ENCODE peak calls at places on chromosomes 5 and 9, in ten cellular contexts. G is GM06990, Z is HFFc6, V is GM13977, H is progenitor cell of endocrine pancreas, C is natural killer cell, D is AG04449, N is choroid plexus epithelial cell, P is mesothelial cell of epicardium, B is psoas muscle. L is an unnamed sample.

GRCh38 chr5:123371575-123372179 is 51.5 kb downstream of the CEP120 start:
- DNase-seq in H (no peak), C (peak; percentile 21), D (no peak), Z (peak; percentile 21), V (no peak), B (peak; percentile 51), N (peak; percentile 26), P (peak; percentile 18), G (no peak), L (peak; percentile 72)

GRCh38 chr5:145981612-145982571 is 45.5 kb downstream of the SH3RF2 start:
- DNase-seq in Z (no peak), C (no peak), V (no peak), N (no peak), H (no peak), P (no peak), B (no peak), G (no peak), D (no peak), L (no peak)

GRCh38 chr5:150599917-150600511 is 40.4 kb upstream of the SYNPO start:
- DNase-seq in Z (peak; percentile 35), H (no peak), B (peak; percentile 76), D (no peak), N (peak; percentile 79), V (no peak), P (peak; percentile 85), G (no peak), C (no peak), L (peak; percentile 94)

GRCh38 chr5:137923856-137924255 is 34.6 kb downstream of the PKD2L2 start:
- DNase-seq in D (no peak), C (no peak), Z (no peak), B (no peak), H (no peak), N (peak; percentile 44), G (no peak), V (no peak), P (no peak), L (no peak)

GRCh38 chr9:131395027-131395744 is 1.3 kb downstream of the PRRC2B start:
- DNase-seq in B (no peak), N (peak; percentile 31), Z (peak; percentile 24), H (no peak), V (peak; percentile 83), G (peak; percentile 68), C (peak; percentile 56), P (no peak), D (no peak), L (peak; percentile 70)

GRCh38 chr5:72817076-72817476 is 615 bp downstream of the TNPO1 start:
- DNase-seq in Z (peak; percentile 29), D (no peak), N (peak; percentile 63), H (no peak), B (peak; percentile 49), G (no peak), V (peak; percentile 64), P (peak; percentile 22), C (no peak), L (peak; percentile 55)

GRCh38 chr9:4490705-4491620 is 695 bp downstream of the SLC1A1 start:
- DNase-seq in B (peak; percentile 22), Z (no peak), C (no peak), G (peak; percentile 31), P (no peak), H (peak; percentile 12), D (no peak), V (peak; percentile 39), N (peak; percentile 8), L (no peak)

GRCh38 chr5:129377504-129377903 is 82.6 kb upstream of the ADAMTS19 start:
- DNase-seq in D (no peak), V (no peak), H (no peak), N (no peak), C (no peak), Z (no peak), P (no peak), B (no peak), G (no peak), L (peak; percentile 27)

GRCh38 chr5:107817436-107817835 is 146.7 kb upstream of the EFNA5 start:
- DNase-seq in C (no peak), H (no peak), B (no peak), G (no peak), P (no peak), D (no peak), Z (no peak), N (no peak), V (no peak), L (no peak)

GRCh38 chr5:41796061-41796460 is 74.2 kb downstream of the OXCT1 start:
- DNase-seq in D (no peak), P (no peak), Z (no peak), H (no peak), N (peak; percentile 10), V (no peak), B (no peak), C (no peak), G (no peak), L (no peak)
- TF ChIP-seq CTCF in D (no peak), P (no peak), Z (no peak), H (no peak), N (no peak), V (no peak), B (no peak), C (no peak), G (no peak), L (no peak)

GRCh38 chr5:8864053-8864452 is 681.8 kb downstream of the SEMA5A start:
- DNase-seq in G (no peak), N (peak; percentile 58), V (no peak), H (no peak), B (no peak), Z (peak; percentile 19), D (no peak), C (no peak), P (no peak), L (peak; percentile 58)
- TF ChIP-seq CTCF in G (peak; percentile 77), N (peak; percentile 68), V (peak; percentile 58), H (peak; percentile 56), B (no peak), Z (peak; percentile 77), D (peak; percentile 40), C (no peak), P (no peak), L (peak; percentile 69)

GRCh38 chr5:35229076-35230042 is 928 bp downstream of the PRLR start:
- DNase-seq in G (peak; percentile 70), H (peak; percentile 49), C (no peak), N (no peak), Z (no peak), B (no peak), V (peak; percentile 67), P (no peak), D (no peak), L (peak; percentile 69)
- TF ChIP-seq CTCF in G (peak; percentile 31), H (peak; percentile 62), C (no peak), N (no peak), Z (no peak), B (no peak), V (peak; percentile 43), P (no peak), D (no peak), L (peak; percentile 49)

GRCh38 chr5:66529182-66529581 is 67.0 kb upstream of the MAST4 start:
- DNase-seq in B (no peak), P (no peak), G (no peak), V (no peak), D (no peak), C (no peak), H (no peak), N (no peak), Z (no peak), L (no peak)
- TF ChIP-seq CTCF in B (no peak), P (no peak), G (no peak), V (no peak), D (no peak), C (no peak), H (no peak), N (no peak), Z (no peak), L (no peak)

DNA sequence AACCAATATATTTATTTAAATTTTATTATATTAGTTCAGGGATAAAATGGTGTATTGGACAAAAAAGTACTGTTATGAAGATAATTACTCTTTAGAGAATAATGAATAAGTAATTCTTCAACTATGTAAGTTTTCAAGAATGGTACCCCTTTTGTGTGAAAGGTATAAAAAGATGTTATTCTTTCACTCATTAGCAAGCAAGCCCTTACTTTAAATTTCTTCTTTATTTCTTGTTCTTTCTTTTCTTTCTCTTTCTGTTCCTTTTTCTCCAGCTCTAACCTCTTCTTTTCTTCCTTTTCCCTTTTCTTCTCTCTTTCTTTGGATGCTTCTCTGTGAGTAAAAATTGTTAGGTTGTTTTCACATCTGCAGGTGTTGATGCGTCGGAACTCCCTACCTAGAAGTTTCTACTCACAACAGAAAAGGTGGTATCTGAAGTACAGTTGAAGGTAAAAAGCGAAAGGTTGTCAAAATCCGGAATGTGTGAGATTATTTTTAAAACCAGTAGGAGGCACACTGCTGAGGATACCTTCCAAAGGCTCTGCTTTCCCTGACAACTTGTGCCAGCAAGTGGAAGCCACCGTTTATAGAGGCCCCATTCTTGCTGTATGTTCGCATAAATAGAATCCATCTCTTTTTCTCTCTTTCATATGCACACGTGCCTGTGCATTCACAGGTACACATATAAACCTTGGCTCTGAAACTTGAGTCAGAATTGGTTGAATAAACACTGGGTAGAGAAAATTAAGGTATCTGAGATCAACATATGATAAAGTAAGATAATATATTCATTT is 63.4 kb upstream of the RICTOR start:
- DNase-seq in C (no peak), P (no peak), Z (no peak), D (no peak), H (no peak), G (no peak), V (no peak), B (no peak), N (peak; percentile 12), L (peak; percentile 23)
- TF ChIP-seq CTCF in C (no peak), P (no peak), Z (peak; percentile 60), D (no peak), H (peak; percentile 31), G (no peak), V (no peak), B (no peak), N (peak; percentile 34), L (peak; percentile 25)

DNA sequence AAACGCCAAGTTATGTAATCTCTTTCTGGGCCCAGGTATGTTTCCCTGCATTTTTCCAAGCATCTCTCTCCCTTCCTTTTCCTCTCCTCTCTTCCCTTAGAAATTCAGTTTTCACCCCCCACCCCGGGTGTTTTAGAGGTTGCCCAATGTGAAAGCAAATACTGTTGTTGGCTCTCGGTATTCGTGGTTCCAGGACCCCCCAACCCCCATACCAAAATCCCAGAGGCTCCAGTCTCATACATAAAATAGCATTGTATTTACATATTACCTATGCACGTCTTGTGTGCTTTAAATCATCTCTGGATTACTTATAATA is 48.8 kb downstream of the ACER2 start:
- DNase-seq in P (no peak), V (no peak), B (no peak), G (no peak), C (no peak), Z (no peak), H (no peak), D (no peak), N (no peak), L (no peak)
- TF ChIP-seq CTCF in P (no peak), V (no peak), B (no peak), G (no peak), C (peak; percentile 56), Z (no peak), H (no peak), D (no peak), N (no peak), L (no peak)

L was measured in MCF 10A.